ENCODE peak calls at places on chromosomes 7 and 10, in eight cellular contexts. One of them, this sample, is unnamed.

GRCh38 chr10:113441220-113441619 is 111.6 kb upstream of the HABP2 start:
- DNase-seq in cardiac muscle cell: no peak
- DNase-seq in IMR-90: no peak
- DNase-seq in progenitor cell of endocrine pancreas: no peak
- DNase-seq in Caco-2: peak
- DNase-seq in esophagus squamous epithelium: no peak
- DNase-seq in PC-3: no peak
- DNase-seq in GM13976: no peak
- DNase-seq in this sample: no peak

GRCh38 chr7:151607464-151607867 is 87.8 kb upstream of the RHEB start:
- DNase-seq in cardiac muscle cell: peak
- DNase-seq in IMR-90: peak
- DNase-seq in progenitor cell of endocrine pancreas: no peak
- DNase-seq in Caco-2: no peak
- DNase-seq in esophagus squamous epithelium: no peak
- DNase-seq in PC-3: peak
- DNase-seq in GM13976: no peak
- DNase-seq in this sample: no peak

GRCh38 chr10:132709471-132709951 is 76.4 kb downstream of the NKX6-2 start:
- DNase-seq in cardiac muscle cell: no peak
- DNase-seq in IMR-90: no peak
- DNase-seq in progenitor cell of endocrine pancreas: no peak
- DNase-seq in Caco-2: no peak
- DNase-seq in esophagus squamous epithelium: no peak
- DNase-seq in PC-3: no peak
- DNase-seq in GM13976: no peak
- DNase-seq in this sample: no peak

GRCh38 chr10:132365102-132365501 is 31.9 kb upstream of the PWWP2B start:
- DNase-seq in cardiac muscle cell: no peak
- DNase-seq in IMR-90: no peak
- DNase-seq in progenitor cell of endocrine pancreas: no peak
- DNase-seq in Caco-2: no peak
- DNase-seq in esophagus squamous epithelium: no peak
- DNase-seq in PC-3: no peak
- DNase-seq in GM13976: no peak
- DNase-seq in this sample: no peak

GRCh38 chr10:4353964-4354363 is 472.0 kb upstream of the AKR1E2 start:
- DNase-seq in cardiac muscle cell: peak
- DNase-seq in IMR-90: peak
- DNase-seq in progenitor cell of endocrine pancreas: no peak
- DNase-seq in Caco-2: no peak
- DNase-seq in esophagus squamous epithelium: no peak
- DNase-seq in PC-3: peak
- DNase-seq in GM13976: no peak
- DNase-seq in this sample: no peak

GRCh38 chr7:66921918-66922486 is 977 bp downstream of the TMEM248 start:
- DNase-seq in cardiac muscle cell: no peak
- DNase-seq in IMR-90: no peak
- DNase-seq in progenitor cell of endocrine pancreas: no peak
- DNase-seq in Caco-2: peak
- DNase-seq in esophagus squamous epithelium: no peak
- DNase-seq in PC-3: peak
- DNase-seq in GM13976: peak
- DNase-seq in this sample: no peak

GRCh38 chr10:124532106-124532641 is 70.6 kb downstream of the LHPP start:
- DNase-seq in cardiac muscle cell: no peak
- DNase-seq in IMR-90: no peak
- DNase-seq in progenitor cell of endocrine pancreas: peak
- DNase-seq in Caco-2: peak
- DNase-seq in esophagus squamous epithelium: no peak
- DNase-seq in PC-3: peak
- DNase-seq in GM13976: no peak
- DNase-seq in this sample: no peak

GRCh38 chr7:101258243-101258731 is 13.4 kb upstream of the FIS1 start:
- DNase-seq in cardiac muscle cell: no peak
- DNase-seq in IMR-90: no peak
- DNase-seq in progenitor cell of endocrine pancreas: no peak
- DNase-seq in Caco-2: no peak
- DNase-seq in esophagus squamous epithelium: no peak
- DNase-seq in PC-3: no peak
- DNase-seq in GM13976: no peak
- DNase-seq in this sample: no peak

GRCh38 chr7:55179897-55180682 is 161.3 kb downstream of the EGFR start:
- DNase-seq in cardiac muscle cell: no peak
- DNase-seq in IMR-90: no peak
- DNase-seq in progenitor cell of endocrine pancreas: no peak
- DNase-seq in Caco-2: no peak
- DNase-seq in esophagus squamous epithelium: no peak
- DNase-seq in PC-3: no peak
- DNase-seq in GM13976: no peak
- DNase-seq in this sample: no peak

GRCh38 chr10:71985542-71986250 is 21.5 kb downstream of the CHST3 start:
- DNase-seq in cardiac muscle cell: peak
- DNase-seq in IMR-90: peak
- DNase-seq in progenitor cell of endocrine pancreas: no peak
- DNase-seq in Caco-2: no peak
- DNase-seq in esophagus squamous epithelium: no peak
- DNase-seq in PC-3: no peak
- DNase-seq in GM13976: peak
- DNase-seq in this sample: peak

DNA sequence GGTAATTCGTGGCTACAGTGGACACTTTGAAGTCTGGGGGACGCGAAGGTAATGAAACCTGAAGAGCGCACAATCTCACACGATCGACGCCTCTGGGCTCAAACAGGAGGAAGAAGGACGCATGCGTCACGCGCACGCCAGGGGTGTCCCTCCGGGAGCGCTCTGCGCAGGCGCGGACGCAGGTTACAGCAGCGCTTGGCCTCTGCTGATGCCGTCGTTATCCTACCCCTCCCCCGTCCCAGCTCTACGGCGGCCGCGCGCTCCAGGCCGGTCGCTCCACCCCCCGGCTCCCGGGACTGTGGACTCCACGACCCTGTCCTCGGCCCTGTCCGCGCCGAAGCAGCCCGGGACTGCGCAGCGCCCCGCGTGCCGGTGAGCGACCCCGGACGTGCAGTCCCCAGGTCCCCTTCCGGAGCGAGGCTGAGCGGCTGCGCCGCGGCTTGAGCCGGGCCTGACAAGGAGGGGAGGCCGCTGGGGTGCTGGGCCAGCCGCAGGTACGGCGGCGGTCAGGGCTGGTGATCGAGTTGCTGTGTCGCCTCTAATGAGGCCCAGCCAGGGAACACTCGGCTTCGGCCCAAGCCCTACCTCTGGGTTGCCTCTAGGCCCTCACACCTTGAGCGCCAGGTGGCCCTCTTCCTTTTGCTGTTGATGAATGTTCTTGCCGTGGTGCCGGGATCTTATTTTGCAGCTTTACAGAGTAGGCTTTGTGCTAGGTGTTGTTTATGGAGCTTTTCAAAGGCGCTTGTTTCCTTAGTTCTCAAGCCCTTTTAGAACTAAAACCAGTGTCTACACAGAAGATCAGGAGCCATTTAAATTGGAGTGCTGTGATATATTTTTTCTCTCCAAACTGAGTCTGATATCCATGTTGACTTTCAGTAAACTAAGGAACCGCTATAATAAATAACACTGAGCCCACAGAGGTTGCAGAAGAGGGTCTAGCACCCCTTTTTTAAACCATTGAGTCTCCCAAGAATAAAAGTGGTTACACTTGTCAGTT is at the start of gene TMEM106B:
- DNase-seq in cardiac muscle cell: peak
- DNase-seq in IMR-90: peak
- DNase-seq in progenitor cell of endocrine pancreas: peak
- DNase-seq in Caco-2: peak
- DNase-seq in esophagus squamous epithelium: peak
- DNase-seq in PC-3: peak
- DNase-seq in GM13976: peak
- DNase-seq in this sample: peak
- TF ChIP-seq CTCF in cardiac muscle cell: no peak
- TF ChIP-seq CTCF in IMR-90: no peak
- TF ChIP-seq CTCF in progenitor cell of endocrine pancreas: peak
- TF ChIP-seq CTCF in Caco-2: no peak
- TF ChIP-seq CTCF in esophagus squamous epithelium: no peak
- TF ChIP-seq CTCF in PC-3: peak
- TF ChIP-seq CTCF in GM13976: no peak
- TF ChIP-seq CTCF in this sample: peak

GRCh38 chr10:27547482-27547881 is 43.4 kb downstream of the RAB18 start:
- DNase-seq in cardiac muscle cell: no peak
- DNase-seq in IMR-90: no peak
- DNase-seq in progenitor cell of endocrine pancreas: no peak
- DNase-seq in Caco-2: no peak
- DNase-seq in esophagus squamous epithelium: no peak
- DNase-seq in PC-3: no peak
- DNase-seq in GM13976: no peak
- DNase-seq in this sample: no peak
- TF ChIP-seq CTCF in cardiac muscle cell: no peak
- TF ChIP-seq CTCF in IMR-90: no peak
- TF ChIP-seq CTCF in progenitor cell of endocrine pancreas: no peak
- TF ChIP-seq CTCF in Caco-2: no peak
- TF ChIP-seq CTCF in esophagus squamous epithelium: no peak
- TF ChIP-seq CTCF in PC-3: no peak
- TF ChIP-seq CTCF in GM13976: no peak
- TF ChIP-seq CTCF in this sample: no peak

DNA sequence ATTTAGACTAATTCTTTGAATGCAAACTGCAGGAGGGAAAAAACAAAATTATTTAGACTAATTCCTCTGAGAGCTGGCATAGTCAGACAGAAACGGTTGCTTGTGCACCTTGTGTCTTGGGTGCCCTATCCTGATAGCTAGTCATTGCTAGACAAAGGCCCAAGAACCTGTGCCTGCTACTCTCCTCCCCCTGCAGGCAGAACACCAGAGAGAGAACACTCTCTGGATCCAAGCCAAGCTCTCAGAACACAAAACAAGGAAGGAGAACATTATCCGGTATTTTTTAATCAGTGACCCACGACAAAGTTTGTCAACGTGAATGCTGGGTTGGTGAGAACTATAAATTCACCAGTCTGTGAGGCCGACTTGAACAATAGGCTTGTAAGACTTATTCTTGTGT is 18.9 kb upstream of the PPP1R9A start:
- DNase-seq in cardiac muscle cell: peak
- DNase-seq in IMR-90: no peak
- DNase-seq in progenitor cell of endocrine pancreas: no peak
- DNase-seq in Caco-2: peak
- DNase-seq in esophagus squamous epithelium: no peak
- DNase-seq in PC-3: peak
- DNase-seq in GM13976: no peak
- DNase-seq in this sample: no peak
- TF ChIP-seq CTCF in cardiac muscle cell: peak
- TF ChIP-seq CTCF in IMR-90: no peak
- TF ChIP-seq CTCF in progenitor cell of endocrine pancreas: no peak
- TF ChIP-seq CTCF in Caco-2: peak
- TF ChIP-seq CTCF in esophagus squamous epithelium: no peak
- TF ChIP-seq CTCF in PC-3: peak
- TF ChIP-seq CTCF in GM13976: no peak
- TF ChIP-seq CTCF in this sample: no peak

GRCh38 chr7:75960372-75960771 is 34.0 kb downstream of the TMEM120A start:
- DNase-seq in cardiac muscle cell: no peak
- DNase-seq in IMR-90: no peak
- DNase-seq in progenitor cell of endocrine pancreas: no peak
- DNase-seq in Caco-2: no peak
- DNase-seq in esophagus squamous epithelium: no peak
- DNase-seq in PC-3: no peak
- DNase-seq in GM13976: no peak
- DNase-seq in this sample: no peak

GRCh38 chr7:75961194-75961593 is 33.2 kb downstream of the TMEM120A start:
- DNase-seq in cardiac muscle cell: no peak
- DNase-seq in IMR-90: no peak
- DNase-seq in progenitor cell of endocrine pancreas: no peak
- DNase-seq in Caco-2: no peak
- DNase-seq in esophagus squamous epithelium: no peak
- DNase-seq in PC-3: no peak
- DNase-seq in GM13976: no peak
- DNase-seq in this sample: no peak

GRCh38 chr7:75955293-75955938 is 39.0 kb downstream of the TMEM120A start:
- DNase-seq in cardiac muscle cell: no peak
- DNase-seq in IMR-90: no peak
- DNase-seq in progenitor cell of endocrine pancreas: no peak
- DNase-seq in Caco-2: no peak
- DNase-seq in esophagus squamous epithelium: no peak
- DNase-seq in PC-3: no peak
- DNase-seq in GM13976: no peak
- DNase-seq in this sample: no peak

GRCh38 chr7:75957021-75957736 is 37.2 kb downstream of the TMEM120A start:
- DNase-seq in cardiac muscle cell: no peak
- DNase-seq in IMR-90: no peak
- DNase-seq in progenitor cell of endocrine pancreas: no peak
- DNase-seq in Caco-2: peak
- DNase-seq in esophagus squamous epithelium: no peak
- DNase-seq in PC-3: no peak
- DNase-seq in GM13976: no peak
- DNase-seq in this sample: no peak

DNA sequence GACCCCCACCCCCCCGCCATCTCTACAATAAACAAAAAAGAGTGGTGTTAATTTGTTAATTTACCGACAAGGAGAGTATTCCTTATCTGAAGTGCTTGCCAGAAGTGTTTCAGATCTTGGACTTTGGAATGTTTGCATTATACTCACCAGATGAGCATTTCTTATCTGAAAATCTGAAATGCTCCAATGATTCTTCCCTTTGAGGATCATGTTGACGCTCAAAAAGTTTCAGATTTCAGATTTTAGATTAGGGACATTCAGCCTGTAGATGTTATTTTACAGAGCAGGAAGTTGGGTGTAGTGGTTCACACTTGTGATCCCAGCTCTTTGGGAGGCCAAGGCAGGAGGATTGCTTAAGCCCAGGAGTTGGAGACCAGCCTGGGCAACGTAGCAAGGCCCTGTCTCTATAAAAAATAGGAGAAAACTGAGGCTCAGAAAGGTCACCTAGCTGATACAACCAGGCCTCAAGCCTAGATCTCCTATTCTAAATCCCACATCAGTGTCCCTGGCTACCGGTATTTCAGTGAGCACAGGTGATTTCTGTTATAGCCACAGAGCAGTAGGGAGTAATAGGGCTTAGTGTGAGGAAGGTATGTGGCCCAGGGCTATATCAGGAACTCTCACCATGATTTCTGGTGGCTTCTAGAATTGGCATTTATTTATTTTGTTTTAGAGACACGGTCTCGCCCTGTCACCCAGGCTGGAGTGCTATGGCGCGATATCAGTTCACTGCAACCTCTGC is 35.4 kb downstream of the TMEM120A start:
- DNase-seq in cardiac muscle cell: no peak
- DNase-seq in IMR-90: no peak
- DNase-seq in progenitor cell of endocrine pancreas: no peak
- DNase-seq in Caco-2: peak
- DNase-seq in esophagus squamous epithelium: no peak
- DNase-seq in PC-3: peak
- DNase-seq in GM13976: no peak
- DNase-seq in this sample: no peak
- TF ChIP-seq CTCF in cardiac muscle cell: no peak
- TF ChIP-seq CTCF in IMR-90: no peak
- TF ChIP-seq CTCF in progenitor cell of endocrine pancreas: no peak
- TF ChIP-seq CTCF in Caco-2: no peak
- TF ChIP-seq CTCF in esophagus squamous epithelium: no peak
- TF ChIP-seq CTCF in PC-3: no peak
- TF ChIP-seq CTCF in GM13976: no peak
- TF ChIP-seq CTCF in this sample: no peak

GRCh38 chr10:13970231-13970966 is 360.3 kb downstream of the FRMD4A start:
- DNase-seq in cardiac muscle cell: no peak
- DNase-seq in IMR-90: no peak
- DNase-seq in progenitor cell of endocrine pancreas: no peak
- DNase-seq in Caco-2: no peak
- DNase-seq in esophagus squamous epithelium: no peak
- DNase-seq in PC-3: no peak
- DNase-seq in GM13976: no peak
- DNase-seq in this sample: no peak
- TF ChIP-seq CTCF in cardiac muscle cell: no peak
- TF ChIP-seq CTCF in IMR-90: no peak
- TF ChIP-seq CTCF in progenitor cell of endocrine pancreas: no peak
- TF ChIP-seq CTCF in Caco-2: no peak
- TF ChIP-seq CTCF in esophagus squamous epithelium: no peak
- TF ChIP-seq CTCF in PC-3: no peak
- TF ChIP-seq CTCF in GM13976: no peak
- TF ChIP-seq CTCF in this sample: no peak

This sample was measured in GM06990.